ENCODE peak calls at places on chromosomes 1 and 21, in nine cellular contexts. One of them, this sample, is unnamed.

GRCh38 chr21:41370840-41371697 is 9.2 kb downstream of the MX2 start:
- DNase-seq in cardiac fibroblast: peak; percentile 18
- DNase-seq in activated CD4-positive, alpha-beta T cell treated with anti-CD3 and anti-CD28 coated beads, Interleukin-2, amount 50 U/mL, for 1 hour: no peak
- DNase-seq in neural progenitor cell: no peak
- DNase-seq in HT-29: no peak
- DNase-seq in GOT3: no peak
- DNase-seq in ACHN: no peak
- DNase-seq in fibroblast of villous mesenchyme: peak; percentile 36
- DNase-seq in activated CD4-positive, alpha-beta memory T cell treated with anti-CD3 and anti-CD28 coated beads, Interleukin-2, amount 10 ng/mL, durations not matched to agents 7 days and 5 days: no peak
- DNase-seq in this sample: no peak

GRCh38 chr1:182428043-182428442 is 21.9 kb upstream of the RGSL1 start:
- DNase-seq in GOT3: no peak
- DNase-seq in neural progenitor cell: no peak
- DNase-seq in fibroblast of villous mesenchyme: no peak
- DNase-seq in cardiac fibroblast: no peak
- DNase-seq in ACHN: no peak
- DNase-seq in activated CD4-positive, alpha-beta T cell treated with anti-CD3 and anti-CD28 coated beads, Interleukin-2, amount 50 U/mL, for 1 hour: no peak
- DNase-seq in HT-29: no peak
- DNase-seq in activated CD4-positive, alpha-beta memory T cell treated with anti-CD3 and anti-CD28 coated beads, Interleukin-2, amount 10 ng/mL, durations not matched to agents 7 days and 5 days: no peak
- DNase-seq in this sample: no peak

GRCh38 chr1:11671544-11672286 is 7.7 kb downstream of the FBXO6 start:
- DNase-seq in HT-29: no peak
- DNase-seq in activated CD4-positive, alpha-beta T cell treated with anti-CD3 and anti-CD28 coated beads, Interleukin-2, amount 50 U/mL, for 1 hour: no peak
- DNase-seq in cardiac fibroblast: no peak
- DNase-seq in GOT3: no peak
- DNase-seq in activated CD4-positive, alpha-beta memory T cell treated with anti-CD3 and anti-CD28 coated beads, Interleukin-2, amount 10 ng/mL, durations not matched to agents 7 days and 5 days: no peak
- DNase-seq in ACHN: no peak
- DNase-seq in fibroblast of villous mesenchyme: no peak
- DNase-seq in neural progenitor cell: no peak
- DNase-seq in this sample: no peak

GRCh38 chr1:158809862-158810261 is 21.3 kb upstream of the MNDA start:
- DNase-seq in activated CD4-positive, alpha-beta T cell treated with anti-CD3 and anti-CD28 coated beads, Interleukin-2, amount 50 U/mL, for 1 hour: no peak
- DNase-seq in fibroblast of villous mesenchyme: peak; percentile 21
- DNase-seq in neural progenitor cell: no peak
- DNase-seq in cardiac fibroblast: no peak
- DNase-seq in HT-29: no peak
- DNase-seq in ACHN: no peak
- DNase-seq in GOT3: no peak
- DNase-seq in activated CD4-positive, alpha-beta memory T cell treated with anti-CD3 and anti-CD28 coated beads, Interleukin-2, amount 10 ng/mL, durations not matched to agents 7 days and 5 days: no peak
- DNase-seq in this sample: no peak

GRCh38 chr1:50450861-50451653 is 27.8 kb upstream of the DMRTA2 start:
- DNase-seq in neural progenitor cell: no peak
- DNase-seq in HT-29: no peak
- DNase-seq in ACHN: no peak
- DNase-seq in cardiac fibroblast: no peak
- DNase-seq in GOT3: no peak
- DNase-seq in activated CD4-positive, alpha-beta memory T cell treated with anti-CD3 and anti-CD28 coated beads, Interleukin-2, amount 10 ng/mL, durations not matched to agents 7 days and 5 days: no peak
- DNase-seq in fibroblast of villous mesenchyme: no peak
- DNase-seq in activated CD4-positive, alpha-beta T cell treated with anti-CD3 and anti-CD28 coated beads, Interleukin-2, amount 50 U/mL, for 1 hour: no peak
- DNase-seq in this sample: no peak

GRCh38 chr1:19918057-19918456 is 5.4 kb downstream of the PLA2G2E start:
- DNase-seq in neural progenitor cell: peak; percentile 91
- DNase-seq in HT-29: peak; percentile 93
- DNase-seq in fibroblast of villous mesenchyme: peak; percentile 82
- DNase-seq in ACHN: peak; percentile 65
- DNase-seq in cardiac fibroblast: peak; percentile 90
- DNase-seq in activated CD4-positive, alpha-beta memory T cell treated with anti-CD3 and anti-CD28 coated beads, Interleukin-2, amount 10 ng/mL, durations not matched to agents 7 days and 5 days: peak; percentile 80
- DNase-seq in activated CD4-positive, alpha-beta T cell treated with anti-CD3 and anti-CD28 coated beads, Interleukin-2, amount 50 U/mL, for 1 hour: peak; percentile 84
- DNase-seq in GOT3: no peak
- DNase-seq in this sample: peak; percentile 18

GRCh38 chr1:9717193-9718005 is 65.9 kb downstream of the PIK3CD start:
- DNase-seq in activated CD4-positive, alpha-beta T cell treated with anti-CD3 and anti-CD28 coated beads, Interleukin-2, amount 50 U/mL, for 1 hour: peak; percentile 83
- DNase-seq in activated CD4-positive, alpha-beta memory T cell treated with anti-CD3 and anti-CD28 coated beads, Interleukin-2, amount 10 ng/mL, durations not matched to agents 7 days and 5 days: peak; percentile 96
- DNase-seq in neural progenitor cell: no peak
- DNase-seq in fibroblast of villous mesenchyme: peak; percentile 26
- DNase-seq in ACHN: no peak
- DNase-seq in cardiac fibroblast: peak; percentile 8
- DNase-seq in GOT3: no peak
- DNase-seq in HT-29: no peak
- DNase-seq in this sample: no peak

GRCh38 chr1:161954050-161954449 is 69.6 kb downstream of the OLFML2B start:
- DNase-seq in neural progenitor cell: no peak
- DNase-seq in activated CD4-positive, alpha-beta T cell treated with anti-CD3 and anti-CD28 coated beads, Interleukin-2, amount 50 U/mL, for 1 hour: no peak
- DNase-seq in cardiac fibroblast: no peak
- DNase-seq in ACHN: no peak
- DNase-seq in activated CD4-positive, alpha-beta memory T cell treated with anti-CD3 and anti-CD28 coated beads, Interleukin-2, amount 10 ng/mL, durations not matched to agents 7 days and 5 days: no peak
- DNase-seq in GOT3: no peak
- DNase-seq in HT-29: no peak
- DNase-seq in fibroblast of villous mesenchyme: no peak
- DNase-seq in this sample: no peak

GRCh38 chr1:29602203-29602602 is 365.9 kb downstream of the PTPRU start:
- DNase-seq in HT-29: no peak
- DNase-seq in GOT3: no peak
- DNase-seq in cardiac fibroblast: no peak
- DNase-seq in ACHN: no peak
- DNase-seq in activated CD4-positive, alpha-beta T cell treated with anti-CD3 and anti-CD28 coated beads, Interleukin-2, amount 50 U/mL, for 1 hour: no peak
- DNase-seq in activated CD4-positive, alpha-beta memory T cell treated with anti-CD3 and anti-CD28 coated beads, Interleukin-2, amount 10 ng/mL, durations not matched to agents 7 days and 5 days: no peak
- DNase-seq in fibroblast of villous mesenchyme: no peak
- DNase-seq in neural progenitor cell: no peak
- DNase-seq in this sample: no peak

This sample was measured in epithelial cell of proximal tubule.